ENCODE peak calls at places on chromosomes 12 and 14, in eight cellular contexts. X is IMR-90; P is lung; Y is GM23248; S is CD4-positive, CD25-positive, alpha-beta regulatory T cell; G is endodermal cell; A is CD8-positive, alpha-beta T cell; K is sigmoid colon. V is an unnamed sample. For H3K9me3, the result is how much of the 10 kb centered on the place peaks cover.

GRCh38 chr12:113758165-113758924 is 207.8 kb downstream of the RBM19 start:
- DNase-seq in X (no peak), P (no peak), Y (no peak), S (no peak), G (no peak), A (no peak), K (no peak), V (no peak)

GRCh38 chr12:46950116-46950515 is 124.3 kb upstream of the SLC38A4 start:
- DNase-seq in X (no peak), P (no peak), Y (no peak), S (no peak), G (no peak), A (no peak), K (no peak), V (no peak)

GRCh38 chr12:94534761-94535613 is 75.3 kb upstream of the CEP83 start:
- DNase-seq in X (no peak), P (no peak), Y (no peak), S (no peak), G (no peak), A (no peak), K (no peak), V (no peak)

GRCh38 chr14:59925797-59926196 is 5.9 kb downstream of the LRRC9 start:
- DNase-seq in X (no peak), P (no peak), Y (no peak), S (no peak), G (no peak), A (no peak), K (no peak), V (no peak)

GRCh38 chr14:95876769-95877490 is at the start of gene TUNAR:
- DNase-seq in X (no peak), P (no peak), Y (peak), S (no peak), G (peak), A (no peak), K (no peak), V (no peak)

GRCh38 chr12:49049566-49050224 is 10.9 kb downstream of the KMT2D start:
- DNase-seq in X (peak), P (no peak), Y (peak), S (no peak), G (no peak), A (no peak), K (no peak), V (no peak)

GRCh38 chr12:10341892-10342509 is 34.3 kb downstream of the KLRD1 start:
- DNase-seq in X (no peak), P (no peak), Y (no peak), S (no peak), G (no peak), A (no peak), K (no peak), V (no peak)

GRCh38 chr12:58293308-58293983 is 352.1 kb downstream of the ATP23 start:
- DNase-seq in X (no peak), P (no peak), Y (peak), S (no peak), G (no peak), A (no peak), K (no peak), V (no peak)

GRCh38 chr12:52946797-52947547 is 1.9 kb upstream of the KRT18 start:
- DNase-seq in X (no peak), P (no peak), Y (peak), S (no peak), G (peak), A (no peak), K (no peak), V (no peak)

GRCh38 chr12:82996168-82996812 is 309.6 kb downstream of the TMTC2 start:
- DNase-seq in X (no peak), P (no peak), Y (no peak), S (no peak), G (no peak), A (no peak), K (no peak), V (no peak)

GRCh38 chr14:65164068-65164824 is 61.9 kb upstream of the MAX start:
- DNase-seq in X (peak), P (no peak), Y (peak), S (peak), G (no peak), A (peak), K (no peak), V (no peak)

GRCh38 chr14:23449314-23449713 is 13.9 kb upstream of the MYH7 start:
- DNase-seq in X (no peak), P (no peak), Y (no peak), S (no peak), G (no peak), A (no peak), K (no peak), V (no peak)

GRCh38 chr12:49983892-49984291 is 11.1 kb downstream of the AQP6 start:
- DNase-seq in X (peak), P (no peak), Y (peak), S (no peak), G (peak), A (no peak), K (no peak), V (no peak)

GRCh38 chr14:91326514-91326832 is 82.0 kb upstream of the GPR68 start:
- DNase-seq in X (no peak), P (no peak), Y (no peak), S (no peak), G (no peak), A (no peak), K (no peak), V (no peak)

GRCh38 chr12:59660148-59660547 is 64.3 kb downstream of the SLC16A7 start:
- DNase-seq in X (no peak), P (no peak), Y (peak), S (no peak), G (no peak), A (no peak), K (no peak), V (no peak)

GRCh38 chr12:99253068-99253467 is 394.5 kb upstream of the GARIN6 start:
- DNase-seq in X (no peak), P (no peak), Y (no peak), S (no peak), G (no peak), A (no peak), K (no peak), V (no peak)

GRCh38 chr12:110170535-110171185 is 46.5 kb downstream of the IFT81 start:
- DNase-seq in X (no peak), P (no peak), Y (no peak), S (no peak), G (no peak), A (no peak), K (no peak), V (no peak)

GRCh38 chr14:54651018-54651351 is 84.1 kb downstream of the SAMD4A start:
- DNase-seq in X (no peak), P (no peak), Y (no peak), S (no peak), G (no peak), A (no peak), K (no peak), V (no peak)

GRCh38 chr12:107366322-107366721 is 273.0 kb upstream of the CRY1 start:
- DNase-seq in X (no peak), P (no peak), Y (no peak), S (no peak), G (no peak), A (no peak), K (no peak), V (no peak)

GRCh38 chr12:117141097-117141898 is 42.1 kb upstream of the TESC start:
- DNase-seq in X (no peak), P (peak), Y (no peak), S (no peak), G (no peak), A (no peak), K (no peak), V (no peak)

GRCh38 chr12:95218164-95218851 is 701 bp downstream of the VEZT start:
- DNase-seq in X (peak), P (no peak), Y (peak), S (peak), G (no peak), A (peak), K (no peak), V (no peak)

GRCh38 chr14:101019974-101020710 is 116.6 kb upstream of the RTL1 start:
- DNase-seq in X (no peak), P (peak), Y (no peak), S (no peak), G (peak), A (no peak), K (peak), V (no peak)

GRCh38 chr12:47717443-47718193 is 7.7 kb downstream of the ENDOU start:
- DNase-seq in X (peak), P (peak), Y (peak), S (peak), G (peak), A (peak), K (peak), V (no peak)

GRCh38 chr14:50082784-50083466 is 33.4 kb downstream of the VCPKMT start:
- DNase-seq in X (peak), P (no peak), Y (no peak), S (peak), G (no peak), A (peak), K (no peak), V (peak)

GRCh38 chr14:70188608-70189540 is at the start of gene SLC8A3:
- DNase-seq in X (peak), P (no peak), Y (peak), S (no peak), G (peak), A (no peak), K (no peak), V (no peak)

GRCh38 chr14:72975776-72976175 is 49.5 kb downstream of the DCAF4 start:
- DNase-seq in X (no peak), P (no peak), Y (peak), S (no peak), G (peak), A (no peak), K (no peak), V (no peak)

GRCh38 chr12:51264297-51264696 is 5.9 kb downstream of the SMAGP start:
- DNase-seq in X (no peak), P (no peak), Y (no peak), S (no peak), G (no peak), A (no peak), K (no peak), V (no peak)

GRCh38 chr14:77314043-77314442 is 6.6 kb downstream of the POMT2 start:
- DNase-seq in X (peak), P (no peak), Y (peak), S (no peak), G (peak), A (no peak), K (peak), V (no peak)

GRCh38 chr14:93788557-93789365 is 476 bp upstream of the PRIMA1 start:
- DNase-seq in X (no peak), P (no peak), Y (peak), S (no peak), G (peak), A (no peak), K (peak), V (no peak)

GRCh38 chr12:114614040-114614439 is 69.9 kb downstream of the TBX3 start:
- DNase-seq in X (no peak), P (no peak), Y (no peak), S (no peak), G (no peak), A (no peak), K (no peak), V (no peak)

DNA sequence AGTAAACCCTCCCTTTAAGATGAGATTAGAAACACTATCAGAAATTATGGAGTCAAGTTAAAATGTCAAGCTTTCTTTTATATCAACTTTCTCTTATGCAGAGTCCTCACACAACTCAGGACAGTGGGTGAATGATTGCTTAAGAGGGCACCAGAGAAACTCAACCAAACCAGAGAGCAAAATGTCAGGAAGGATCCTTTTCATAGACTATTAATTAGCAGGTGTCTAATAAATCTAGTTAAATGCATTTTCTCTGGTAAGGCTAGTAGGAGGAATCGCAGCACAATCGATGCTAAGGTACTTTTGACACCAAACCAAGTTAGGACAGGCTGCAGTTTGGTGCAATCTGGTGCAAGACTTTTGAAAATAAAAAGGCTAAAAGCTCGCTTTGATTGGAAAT is 614.7 kb upstream of the FOXG1 start:
- DNase-seq in X (no peak), P (no peak), Y (no peak), S (no peak), G (no peak), A (no peak), K (no peak), V (no peak)
- H3K9me3 ChIP-seq in X (under half), P (under half), Y (under half), S (under half), G (under half), A (under half), K (under half), V (under half)

GRCh38 chr12:27583981-27584380 is 60.0 kb downstream of the PPFIBP1 start:
- DNase-seq in X (no peak), P (no peak), Y (no peak), S (no peak), G (no peak), A (no peak), K (no peak), V (no peak)

GRCh38 chr12:27580561-27581330 is 56.7 kb downstream of the PPFIBP1 start:
- DNase-seq in X (no peak), P (no peak), Y (no peak), S (no peak), G (no peak), A (no peak), K (no peak), V (no peak)

GRCh38 chr12:27578689-27579372 is 54.8 kb downstream of the PPFIBP1 start:
- DNase-seq in X (no peak), P (no peak), Y (no peak), S (no peak), G (no peak), A (no peak), K (no peak), V (no peak)

GRCh38 chr12:27585739-27586265 is 61.8 kb downstream of the PPFIBP1 start:
- DNase-seq in X (no peak), P (no peak), Y (no peak), S (no peak), G (no peak), A (no peak), K (no peak), V (no peak)

GRCh38 chr12:27583057-27583797 is 59.2 kb downstream of the PPFIBP1 start:
- DNase-seq in X (peak), P (no peak), Y (no peak), S (no peak), G (no peak), A (no peak), K (no peak), V (no peak)
- H3K9me3 ChIP-seq in X (under half), P (under half), Y (under half), S (under half), G (under half), A (under half), K (under half), V (under half)

GRCh38 chr12:102669056-102669455 is 188.7 kb upstream of the IGF1 start:
- DNase-seq in X (no peak), P (no peak), Y (no peak), S (no peak), G (no peak), A (no peak), K (no peak), V (no peak)
- H3K9me3 ChIP-seq in X (under half), P (under half), Y (under half), S (under half), G (under half), A (under half), K (under half), V (under half)

DNA sequence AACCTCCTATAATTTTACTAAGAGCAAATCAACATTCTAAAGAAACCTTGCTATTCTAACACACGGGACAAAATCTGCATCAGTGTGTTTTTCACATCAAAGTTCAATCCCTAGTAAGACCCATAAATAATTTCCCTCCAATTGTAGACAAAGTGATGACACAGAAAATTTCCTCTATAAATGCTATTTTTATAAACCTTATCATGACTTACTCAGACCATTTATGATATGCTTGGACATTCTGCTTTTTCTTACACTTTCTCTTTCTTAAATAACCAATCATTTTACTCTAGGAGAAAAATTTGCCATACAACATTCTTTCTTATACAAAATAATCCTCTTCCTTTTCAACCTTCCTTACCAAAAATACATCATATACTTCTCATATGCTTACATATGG is 67.0 kb downstream of the SDR9C7 start:
- DNase-seq in X (no peak), P (no peak), Y (no peak), S (no peak), G (no peak), A (no peak), K (no peak), V (no peak)
- H3K9me3 ChIP-seq in X (under half), P (under half), Y (under half), S (under half), G (half or more), A (under half), K (under half), V (under half)

DNA sequence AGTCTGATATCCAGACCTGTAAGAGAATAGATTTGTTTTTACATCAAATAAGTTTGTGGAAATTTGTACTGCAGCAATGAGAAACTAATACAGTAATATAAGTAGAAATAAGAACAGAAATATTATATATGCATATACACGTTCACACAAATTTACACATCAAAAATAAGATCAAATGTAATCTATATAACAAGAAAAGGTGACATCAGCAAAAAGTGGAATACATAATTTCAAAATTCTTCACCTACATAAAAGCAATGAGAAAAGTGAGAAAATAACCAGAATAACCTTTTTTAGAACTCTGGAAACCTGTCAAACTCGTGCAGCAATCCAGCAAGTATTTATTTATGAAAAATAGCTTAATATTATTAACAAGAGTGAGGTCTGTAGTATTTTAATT is 1124.6 kb upstream of the ATXN7L3B start:
- DNase-seq in X (no peak), P (no peak), Y (no peak), S (no peak), G (no peak), A (no peak), K (no peak), V (no peak)
- H3K9me3 ChIP-seq in X (under half), P (under half), Y (under half), S (under half), G (under half), A (under half), K (under half), V (under half)

GRCh38 chr14:19920021-19920657 is at the start of gene OR4K5:
- DNase-seq in X (no peak), P (no peak), Y (no peak), S (no peak), G (no peak), A (no peak), K (no peak), V (no peak)

GRCh38 chr14:19918553-19919264 is 1.7 kb upstream of the OR4K5 start:
- DNase-seq in X (no peak), P (no peak), Y (no peak), S (no peak), G (no peak), A (no peak), K (no peak), V (no peak)

GRCh38 chr14:19917243-19917642 is 3.2 kb upstream of the OR4K5 start:
- DNase-seq in X (no peak), P (no peak), Y (no peak), S (no peak), G (no peak), A (no peak), K (no peak), V (no peak)

DNA sequence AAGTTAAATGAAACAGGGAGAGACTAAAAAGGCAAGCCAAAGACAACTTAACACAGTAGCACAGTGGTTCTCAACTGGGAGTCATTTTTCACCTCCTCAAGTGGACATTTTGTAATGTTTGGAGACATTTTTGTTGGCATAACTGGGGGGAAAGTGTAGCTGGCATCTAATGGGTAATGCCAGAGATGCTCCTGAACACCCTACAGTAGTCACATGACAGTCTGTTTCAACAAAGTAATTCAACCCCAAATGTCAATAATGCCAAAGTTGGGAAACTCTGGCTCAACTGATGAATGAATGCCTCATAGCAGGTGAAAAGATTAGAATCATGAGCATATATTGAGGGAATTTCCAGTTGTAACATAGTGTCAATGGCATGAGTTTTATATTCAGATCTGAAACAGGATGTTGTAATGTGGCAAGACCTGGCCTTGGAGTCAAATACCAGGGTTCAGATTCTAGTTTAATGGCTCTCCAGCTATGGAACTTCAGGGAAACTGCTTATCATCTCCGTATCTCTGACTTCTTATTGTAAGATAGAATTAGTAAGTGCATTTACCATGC is 2.4 kb upstream of the OR4K5 start:
- DNase-seq in X (no peak), P (no peak), Y (no peak), S (no peak), G (no peak), A (no peak), K (no peak), V (no peak)
- H3K9me3 ChIP-seq in X (under half), P (under half), Y (under half), S (under half), G (half or more), A (under half), K (under half), V (under half)